ENCODE peak calls at places on chromosome 13, in eight cellular contexts. A is cardiac muscle cell; F is CD8-positive, alpha-beta memory T cell; L is right atrium auricular region; T is lower leg skin; Q is T-helper 22 cell; S is EH; B is ELF-1. Y is an unnamed sample.

GRCh38 chr13:46385946-46386345 is 1.1 kb downstream of the RUBCNL start:
- DNase-seq in L (no peak), F (no peak), Q (no peak), A (no peak), S (no peak), B (peak; percentile 55), T (no peak), Y (peak; percentile 20)

GRCh38 chr13:98291658-98292057 is 114.6 kb upstream of the RNF113B start:
- DNase-seq in Q (no peak), A (no peak), F (no peak), T (no peak), L (no peak), B (no peak), S (no peak), Y (no peak)

GRCh38 chr13:99439048-99439447 is 62.2 kb upstream of the TM9SF2 start:
- DNase-seq in F (no peak), Q (no peak), S (no peak), T (no peak), B (no peak), A (peak; percentile 30), L (peak; percentile 54), Y (no peak)

GRCh38 chr13:43057653-43058317 is 34.4 kb downstream of the DNAJC15 start:
- DNase-seq in B (peak; percentile 91), A (no peak), L (no peak), T (no peak), S (peak; percentile 41), F (peak; percentile 29), Q (peak; percentile 54), Y (no peak)

GRCh38 chr13:30607908-30608307 is 9.8 kb upstream of the USPL1 start:
- DNase-seq in B (no peak), T (no peak), Q (peak; percentile 66), S (no peak), A (no peak), L (no peak), F (peak; percentile 69), Y (no peak)

GRCh38 chr13:48985751-48986150 is 10.0 kb downstream of the FNDC3A start:
- DNase-seq in S (no peak), F (no peak), T (no peak), A (no peak), L (no peak), B (no peak), Q (no peak), Y (no peak)

GRCh38 chr13:97262058-97262457 is 39.9 kb downstream of the MBNL2 start:
- DNase-seq in B (no peak), A (no peak), Q (peak; percentile 33), F (peak; percentile 27), L (no peak), S (no peak), T (no peak), Y (no peak)

GRCh38 chr13:21012211-21012610 is 49.2 kb downstream of the LATS2 start:
- DNase-seq in T (no peak), F (no peak), L (no peak), A (no peak), B (no peak), S (no peak), Q (no peak), Y (no peak)

GRCh38 chr13:106061781-106062180 is 473.7 kb downstream of the EFNB2 start:
- DNase-seq in S (no peak), F (no peak), Q (no peak), B (no peak), T (no peak), L (no peak), A (no peak), Y (no peak)

GRCh38 chr13:52793507-52793906 is 53.9 kb upstream of the CNMD start:
- DNase-seq in B (no peak), T (no peak), F (no peak), A (no peak), S (no peak), L (no peak), Q (no peak), Y (no peak)

GRCh38 chr13:103537616-103538015 is 471.4 kb upstream of the SLC10A2 start:
- DNase-seq in Q (no peak), S (no peak), L (no peak), B (no peak), A (no peak), F (no peak), T (no peak), Y (no peak)

GRCh38 chr13:108269601-108270328 is at the start of gene TNFSF13B:
- DNase-seq in B (peak; percentile 70), A (peak; percentile 1), Q (peak; percentile 4), T (no peak), L (peak; percentile 61), F (peak; percentile 12), S (peak; percentile 43), Y (peak; percentile 59)

GRCh38 chr13:35474551-35474950 is 1.9 kb downstream of the MAB21L1 start:
- DNase-seq in S (peak; percentile 36), F (no peak), L (no peak), T (no peak), A (peak; percentile 29), B (no peak), Q (no peak), Y (peak; percentile 51)